ENCODE peak calls at places on chromosomes 11 and 22, in four cellular contexts. O is GM23248; X is K562; Y is CD4-positive, alpha-beta T cell. T is an unnamed sample.

GRCh38 chr22:46549565-46549840 is 12.1 kb upstream of the CELSR1 start:
- DNase-seq in O (no peak), X (no peak), Y (no peak), T (no peak)

GRCh38 chr11:45725776-45726606 is 60.6 kb upstream of the CHST1 start:
- DNase-seq in O (no peak), X (no peak), Y (no peak), T (no peak)

GRCh38 chr22:39598017-39598965 is 27.7 kb downstream of the CACNA1I start:
- DNase-seq in O (peak; percentile 25), X (peak; percentile 97), Y (peak; percentile 81), T (no peak)

GRCh38 chr11:130454495-130455262 is 6.2 kb downstream of the ADAMTS15 start:
- DNase-seq in O (peak; percentile 49), X (no peak), Y (no peak), T (no peak)

GRCh38 chr11:47641585-47642098 is 717 bp downstream of the MTCH2 start:
- DNase-seq in O (peak; percentile 43), X (no peak), Y (no peak), T (peak; percentile 76)

GRCh38 chr11:20357150-20357549 is 6.4 kb upstream of the HTATIP2 start:
- DNase-seq in O (no peak), X (no peak), Y (no peak), T (no peak)

GRCh38 chr11:128765571-128766530 is 72.0 kb downstream of the FLI1 start:
- DNase-seq in O (no peak), X (no peak), Y (no peak), T (no peak)

GRCh38 chr11:125201525-125202121 is 37.1 kb downstream of the PKNOX2 start:
- DNase-seq in O (no peak), X (no peak), Y (no peak), T (no peak)

GRCh38 chr11:9203715-9204311 is 61.3 kb downstream of the DENND5A start:
- DNase-seq in O (no peak), X (no peak), Y (no peak), T (peak; percentile 23)

GRCh38 chr11:67085617-67086016 is 29.0 kb downstream of the RHOD start:
- DNase-seq in O (no peak), X (no peak), Y (no peak), T (no peak)

GRCh38 chr11:36343436-36343835 is 47.3 kb downstream of the PRR5L start:
- DNase-seq in O (no peak), X (no peak), Y (no peak), T (no peak)

GRCh38 chr11:59380263-59381059 is 21.8 kb downstream of the OR5AN1 start:
- DNase-seq in O (no peak), X (no peak), Y (no peak), T (no peak)

GRCh38 chr11:23370580-23371275 is 510.5 kb upstream of the CCDC179 start:
- DNase-seq in O (peak; percentile 12), X (no peak), Y (no peak), T (no peak)

GRCh38 chr11:118841469-118842222 is 42.0 kb upstream of the CXCR5 start:
- DNase-seq in O (no peak), X (no peak), Y (peak; percentile 4), T (no peak)

GRCh38 chr11:114259124-114259526 is 37.1 kb upstream of the NNMT start:
- DNase-seq in O (no peak), X (no peak), Y (no peak), T (no peak)

GRCh38 chr11:130220311-130221030 is 60.9 kb downstream of the ST14 start:
- DNase-seq in O (no peak), X (no peak), Y (no peak), T (no peak)

GRCh38 chr11:46450846-46451470 is 59.4 kb upstream of the CHRM4 start:
- DNase-seq in O (no peak), X (no peak), Y (no peak), T (no peak)

GRCh38 chr11:6817668-6818067 is 18.2 kb upstream of the OR6A2 start:
- DNase-seq in O (peak; percentile 13), X (no peak), Y (no peak), T (peak; percentile 23)

GRCh38 chr11:134125507-134125906 is 56.6 kb downstream of the JAM3 start:
- DNase-seq in O (no peak), X (no peak), Y (no peak), T (no peak)

GRCh38 chr11:870127-870413 is 27.4 kb downstream of the TSPAN4 start:
- DNase-seq in O (no peak), X (no peak), Y (no peak), T (no peak)

GRCh38 chr11:31641477-31642062 is 132.0 kb downstream of the ELP4 start:
- DNase-seq in O (peak; percentile 54), X (peak; percentile 15), Y (no peak), T (no peak)

GRCh38 chr22:32917577-32918375 is 116.3 kb downstream of the TIMP3 start:
- DNase-seq in O (no peak), X (no peak), Y (no peak), T (no peak)

GRCh38 chr11:110123003-110123402 is 29.8 kb downstream of the ZC3H12C start:
- DNase-seq in O (peak; percentile 53), X (no peak), Y (no peak), T (no peak)

GRCh38 chr22:47653921-47654320 is 891.5 kb downstream of the TBC1D22A start:
- DNase-seq in O (no peak), X (no peak), Y (no peak), T (no peak)

GRCh38 chr11:113477321-113477720 is 2.1 kb upstream of the DRD2 start:
- DNase-seq in O (no peak), X (no peak), Y (no peak), T (no peak)

GRCh38 chr22:47128216-47129215 is 366.1 kb downstream of the TBC1D22A start:
- DNase-seq in O (no peak), X (no peak), Y (no peak), T (no peak)

GRCh38 chr11:889686-890475 is 20.7 kb downstream of the CHID1 start:
- DNase-seq in O (no peak), X (no peak), Y (no peak), T (no peak)

GRCh38 chr11:87259731-87260130 is 222.0 kb downstream of the TMEM135 start:
- DNase-seq in O (no peak), X (no peak), Y (no peak), T (no peak)

DNA sequence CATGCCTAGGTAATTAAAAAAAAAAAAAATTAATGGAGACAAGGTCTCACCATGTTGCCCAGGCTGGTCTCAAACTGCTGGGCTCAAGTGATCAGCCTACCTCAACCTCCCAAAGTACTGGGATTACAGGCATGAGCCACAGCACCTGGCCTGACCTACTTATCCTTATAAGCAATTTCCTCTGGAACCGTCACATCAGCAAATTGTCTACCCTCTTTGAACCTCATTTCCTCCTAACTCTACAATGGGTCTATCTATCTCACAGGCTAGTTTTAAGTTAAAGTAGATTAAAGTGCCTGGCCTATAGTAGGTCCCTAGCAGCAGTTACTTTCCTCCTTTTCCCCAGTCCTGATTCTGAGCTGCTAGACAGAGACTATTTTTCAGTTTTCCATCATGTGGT is 43.5 kb downstream of the THAP12 start:
- DNase-seq in O (no peak), X (no peak), Y (no peak), T (no peak)
- H3K27ac ChIP-seq in O (no peak overlapping the region), X (no peak overlapping the region), Y (no peak overlapping the region), T (no peak overlapping the region)

GRCh38 chr11:68381716-68382115 is 69.3 kb downstream of the LRP5 start:
- DNase-seq in O (no peak), X (no peak), Y (no peak), T (no peak)
- H3K27ac ChIP-seq in O (no peak overlapping the region), X (no peak overlapping the region), Y (no peak overlapping the region), T (no peak overlapping the region)

DNA sequence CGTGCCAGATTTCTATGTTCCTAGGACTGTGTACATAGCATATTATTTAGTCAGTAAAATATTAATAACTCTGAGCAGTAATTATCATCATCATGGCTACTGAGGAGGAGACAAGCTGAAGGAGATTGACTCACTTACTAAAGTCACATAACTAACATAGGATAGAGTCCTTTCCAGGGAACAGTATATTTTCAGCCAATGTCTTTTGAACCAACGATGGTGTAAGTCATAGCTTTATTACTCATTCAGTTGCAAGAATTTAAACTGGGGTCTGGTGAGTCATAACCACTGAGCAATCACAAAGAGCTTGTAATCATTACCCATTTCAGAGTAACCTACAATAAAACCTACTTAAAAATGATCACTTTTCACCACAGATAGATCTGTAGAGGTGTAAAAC is 1564.8 kb upstream of the TENM4 start:
- DNase-seq in O (peak; percentile 94), X (no peak), Y (no peak), T (no peak)
- H3K27ac ChIP-seq in O (peak overlapping the region; percentile 37), X (no peak overlapping the region), Y (no peak overlapping the region), T (no peak overlapping the region)

GRCh38 chr11:10680956-10681487 is 12.5 kb downstream of the IRAG1 start:
- DNase-seq in O (peak; percentile 26), X (no peak), Y (no peak), T (no peak)
- H3K27ac ChIP-seq in O (no peak overlapping the region), X (no peak overlapping the region), Y (no peak overlapping the region), T (no peak overlapping the region)

DNA sequence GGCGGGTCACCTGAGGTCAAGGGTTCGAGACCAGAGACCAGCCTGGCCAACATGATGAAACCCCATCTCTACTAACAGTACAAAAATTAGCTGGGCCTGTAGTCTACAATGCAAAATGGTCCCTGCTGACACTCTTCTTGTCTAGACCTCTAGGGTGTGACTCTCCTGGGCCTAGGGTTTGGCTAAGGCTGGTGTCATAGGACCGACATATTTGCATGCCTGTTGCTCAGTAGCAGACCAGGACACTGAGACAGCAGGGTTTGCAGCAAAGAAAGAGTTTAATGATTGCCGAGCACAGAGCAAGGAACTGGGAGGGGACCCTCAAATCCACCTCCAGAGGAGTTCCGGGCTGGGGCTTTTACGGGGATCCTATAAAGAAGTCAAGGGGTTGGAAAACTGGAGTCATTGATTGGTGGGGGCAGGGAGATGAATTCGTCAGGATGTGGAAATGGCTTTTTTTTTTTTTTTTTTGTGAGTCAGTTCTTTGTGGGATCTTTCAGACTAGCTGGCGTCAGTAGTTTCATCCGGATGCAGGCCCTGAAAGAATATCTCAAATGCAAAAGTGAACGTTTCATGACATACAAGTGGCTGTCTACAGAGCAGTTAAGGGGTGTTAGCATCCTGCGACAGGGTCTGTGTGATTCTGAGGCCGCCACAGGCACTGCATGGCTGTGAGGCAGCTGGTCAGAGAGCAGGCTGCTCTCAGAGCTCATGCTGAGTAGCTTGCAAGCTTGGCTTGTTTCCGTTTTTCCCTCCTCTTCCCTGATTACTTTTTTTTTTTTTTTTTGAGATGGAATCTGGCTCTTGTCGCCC is 27.2 kb upstream of the A4GALT start:
- DNase-seq in O (peak; percentile 93), X (no peak), Y (no peak), T (no peak)
- H3K27ac ChIP-seq in O (peak overlapping the region; percentile 100), X (no peak overlapping the region), Y (no peak overlapping the region), T (no peak overlapping the region)

DNA sequence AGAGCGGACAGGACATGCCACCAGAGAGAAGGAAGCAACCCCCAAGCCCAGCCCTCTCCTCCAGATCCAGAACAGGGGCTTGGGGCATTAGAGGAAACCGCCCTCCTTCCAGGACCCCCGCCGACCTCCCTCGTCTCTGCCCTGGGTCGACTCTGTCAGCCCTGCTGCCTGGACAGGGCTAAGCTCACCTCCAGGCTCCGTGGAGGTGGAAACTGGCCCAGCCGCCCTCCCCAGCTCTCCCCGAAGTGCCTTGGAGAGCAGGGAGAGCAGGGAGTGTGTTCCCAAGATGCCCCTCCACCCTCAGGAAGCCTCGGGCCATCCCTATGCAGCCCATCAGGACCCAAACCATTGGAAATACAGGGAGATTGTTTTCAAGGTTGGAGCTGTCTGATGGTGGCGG is 26.8 kb downstream of the ANO1 start:
- DNase-seq in O (no peak), X (no peak), Y (no peak), T (no peak)
- H3K27ac ChIP-seq in O (no peak overlapping the region), X (no peak overlapping the region), Y (no peak overlapping the region), T (no peak overlapping the region)